ENCODE peak calls at places on chromosomes 16 and 17, in six cellular contexts. H is 8988T; W is Kasumi-1; M is aorta; P is NCI-H1694 treated with DMSO at 0.1 percent for 48 hours; A is CD8-positive, alpha-beta T cell. C is an unnamed sample.

GRCh38 chr17:34254651-34255380 is at the start of gene CCL2:
- DNase-seq in P (no peak), W (peak), M (peak), A (no peak), H (no peak), C (peak)

GRCh38 chr17:2718150-2718938 is 6.8 kb upstream of the CLUH start:
- DNase-seq in A (no peak), W (no peak), P (no peak), H (no peak), M (no peak), C (no peak)

GRCh38 chr16:2040450-2041105 is 7.1 kb downstream of the NTHL1 start:
- DNase-seq in W (no peak), A (no peak), H (no peak), M (no peak), P (no peak), C (peak)

GRCh38 chr17:58358408-58359172 is 6.6 kb upstream of the SUPT4H1 start:
- DNase-seq in H (no peak), A (no peak), M (no peak), P (no peak), W (no peak), C (no peak)

GRCh38 chr17:80838381-80839345 is 153.0 kb upstream of the CHMP6 start:
- DNase-seq in P (no peak), M (peak), H (no peak), A (no peak), W (no peak), C (no peak)

GRCh38 chr17:42097691-42098661 is at the start of gene ZNF385C:
- DNase-seq in P (no peak), W (no peak), H (no peak), M (no peak), A (peak), C (no peak)

GRCh38 chr17:82602986-82603385 is 45.3 kb downstream of the WDR45B start:
- DNase-seq in P (no peak), M (no peak), W (no peak), A (no peak), H (no peak), C (no peak)

GRCh38 chr17:31869797-31870568 is 10.9 kb upstream of the COPRS start:
- DNase-seq in M (no peak), A (no peak), W (no peak), P (no peak), H (no peak), C (no peak)

GRCh38 chr17:62793919-62794665 is 14.0 kb downstream of the MARCHF10 start:
- DNase-seq in M (no peak), W (no peak), P (no peak), H (no peak), A (no peak), C (no peak)

GRCh38 chr17:40480501-40481003 is 20.9 kb downstream of the TNS4 start:
- DNase-seq in A (peak), W (peak), H (no peak), P (no peak), M (no peak), C (no peak)

GRCh38 chr16:13997933-13998332 is 73.2 kb upstream of the MRTFB start:
- DNase-seq in M (no peak), W (no peak), A (no peak), H (no peak), P (no peak), C (no peak)

GRCh38 chr17:13843862-13844640 is 225.3 kb upstream of the COX10 start:
- DNase-seq in W (no peak), P (no peak), H (no peak), A (no peak), M (no peak), C (no peak)

GRCh38 chr16:9256196-9256595 is 164.8 kb downstream of the HAPSTR1 start:
- DNase-seq in P (no peak), M (no peak), W (no peak), A (no peak), H (no peak), C (no peak)

GRCh38 chr16:29816694-29817441 is 916 bp downstream of the PAGR1 start:
- DNase-seq in H (peak), A (peak), P (no peak), M (peak), W (no peak), C (no peak)

GRCh38 chr16:46607529-46607928 is 13.7 kb downstream of the SHCBP1 start:
- DNase-seq in W (peak), H (no peak), M (no peak), P (peak), A (no peak), C (peak)

GRCh38 chr17:34110315-34110714 is 144.8 kb upstream of the CCL2 start:
- DNase-seq in W (no peak), P (no peak), A (no peak), H (no peak), M (no peak), C (no peak)

GRCh38 chr16:81445926-81446317 is 1.3 kb downstream of the CMIP start:
- DNase-seq in P (peak), H (no peak), W (peak), A (no peak), M (peak), C (no peak)